ENCODE peak calls at places on chromosomes 5 and 9, in eight cellular contexts. J is dorsolateral prefrontal cortex, A is testis, K is GM23338, M is ovary, O is HepG2, F is RWPE2, V is pancreas. S is an unnamed sample.
A peak's percentile ranks its signal among the peaks of the same experiment; 100 is the strongest.

GRCh38 chr5:174306345-174307030 is 261.0 kb downstream of the NSG2 start:
- DNase-seq in J (no peak), A (no peak), O (no peak), F (no peak), K (no peak), M (no peak), V (no peak), S (no peak)

GRCh38 chr5:1325870-1326546 is 18.9 kb downstream of the CLPTM1L start:
- DNase-seq in K (no peak), V (peak; percentile 10), M (peak; percentile 5), O (no peak), A (peak; percentile 18), F (peak; percentile 74), J (no peak), S (no peak)

GRCh38 chr5:155085282-155085990 is 71.9 kb downstream of the KIF4B start:
- DNase-seq in A (no peak), V (no peak), M (no peak), K (no peak), F (no peak), O (no peak), J (peak; percentile 13), S (no peak)

GRCh38 chr9:124284940-124285441 is 27.2 kb downstream of the NEK6 start:
- DNase-seq in A (peak; percentile 66), J (peak; percentile 66), F (no peak), V (no peak), M (no peak), K (no peak), O (no peak), S (no peak)

GRCh38 chr9:116288658-116289057 is 135.1 kb downstream of the PAPPA start:
- DNase-seq in V (no peak), M (no peak), K (no peak), F (peak; percentile 68), J (no peak), A (no peak), O (no peak), S (no peak)

GRCh38 chr5:156272139-156272538 is 54.8 kb upstream of the SGCD start:
- DNase-seq in M (no peak), J (no peak), A (no peak), V (no peak), O (no peak), K (no peak), F (no peak), S (no peak)

GRCh38 chr5:95960802-95961616 is 642 bp downstream of the ELL2 start:
- DNase-seq in K (peak; percentile 86), A (peak; percentile 55), M (peak; percentile 64), V (peak; percentile 86), J (peak; percentile 63), F (peak; percentile 80), O (peak; percentile 42), S (peak; percentile 86)

GRCh38 chr9:33131505-33132248 is 35.5 kb downstream of the B4GALT1 start:
- DNase-seq in K (no peak), O (peak; percentile 34), V (no peak), M (no peak), A (no peak), J (no peak), F (no peak), S (no peak)

GRCh38 chr9:113446323-113446740 is 17.2 kb upstream of the RGS3 start:
- DNase-seq in J (no peak), M (no peak), A (peak; percentile 41), V (no peak), O (peak; percentile 47), K (peak; percentile 79), F (no peak), S (no peak)

GRCh38 chr9:126804198-126804695 is 593 bp upstream of the ZBTB43 start:
- DNase-seq in M (no peak), F (no peak), V (no peak), A (no peak), J (no peak), K (no peak), O (no peak), S (no peak)

GRCh38 chr5:14713476-14714384 is 49.2 kb downstream of the OTULIN start:
- DNase-seq in O (no peak), K (no peak), F (no peak), A (no peak), J (no peak), M (no peak), V (no peak), S (no peak)

GRCh38 chr9:31996331-31996730 is 388.1 kb upstream of the ACO1 start:
- DNase-seq in F (no peak), A (no peak), J (no peak), O (peak; percentile 15), M (no peak), V (no peak), K (peak; percentile 51), S (no peak)

GRCh38 chr9:114804504-114804903 is 1.3 kb downstream of the TNFSF15 start:
- DNase-seq in O (peak; percentile 50), V (peak; percentile 46), F (no peak), J (no peak), M (no peak), A (no peak), K (no peak), S (no peak)

GRCh38 chr5:18003312-18003711 is 369.1 kb downstream of the TAF11L14 start:
- DNase-seq in A (no peak), O (no peak), M (no peak), V (no peak), K (no peak), J (no peak), F (no peak), S (no peak)

GRCh38 chr5:84202136-84202535 is 182.5 kb downstream of the EDIL3 start:
- DNase-seq in O (no peak), J (no peak), A (no peak), K (no peak), V (no peak), M (no peak), F (no peak), S (no peak)

GRCh38 chr5:98975223-98975622 is 46.4 kb upstream of the CHD1 start:
- DNase-seq in A (no peak), F (no peak), M (no peak), J (no peak), K (no peak), V (no peak), O (no peak), S (no peak)

GRCh38 chr9:110788871-110789270 is 120.3 kb downstream of the MUSK start:
- DNase-seq in M (no peak), O (no peak), V (no peak), A (no peak), J (no peak), K (no peak), F (no peak), S (no peak)

GRCh38 chr5:10635257-10635860 is 71.5 kb downstream of the ANKRD33B start:
- DNase-seq in F (no peak), A (no peak), M (no peak), K (no peak), O (no peak), J (no peak), V (no peak), S (no peak)

GRCh38 chr9:135789838-135790291 is 87.9 kb downstream of the KCNT1 start:
- DNase-seq in M (no peak), K (no peak), F (no peak), A (no peak), V (no peak), J (no peak), O (no peak), S (no peak)

GRCh38 chr9:135051316-135052038 is 36.0 kb upstream of the OLFM1 start:
- DNase-seq in V (no peak), J (no peak), K (no peak), M (no peak), F (no peak), A (peak; percentile 0), O (no peak), S (no peak)

GRCh38 chr5:54807421-54807820 is 178.0 kb downstream of the ESM1 start:
- DNase-seq in A (no peak), O (no peak), F (no peak), K (no peak), M (no peak), V (no peak), J (no peak), S (no peak)

DNA sequence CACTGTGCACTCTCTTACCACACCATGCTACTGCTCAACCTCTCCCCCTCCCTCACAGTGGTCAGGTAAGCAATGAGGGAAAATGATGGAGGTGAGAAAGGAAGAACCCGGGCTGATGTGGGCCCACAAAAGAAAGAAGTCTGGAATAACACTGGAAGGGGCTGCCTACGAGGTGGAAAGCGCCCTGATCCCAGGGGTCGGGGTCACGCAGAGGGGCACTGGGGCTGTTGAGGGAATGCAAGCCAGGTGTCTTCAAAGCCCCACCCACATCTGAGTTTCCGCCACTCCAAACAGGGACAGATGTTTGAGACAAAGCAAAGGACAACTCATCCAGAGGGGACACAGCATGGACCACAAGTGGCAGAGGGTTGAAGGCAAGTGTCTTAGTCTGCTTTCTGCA is 4.2 kb downstream of the TNIP1 start:
- DNase-seq in J (no peak), M (no peak), O (no peak), F (no peak), A (no peak), K (no peak), V (no peak), S (peak; percentile 6)
- H3K27ac ChIP-seq in J (no peak overlapping the region), M (no peak overlapping the region), O (no peak overlapping the region), F (peak overlapping the region; percentile 84), A (no peak overlapping the region), K (no peak overlapping the region), V (peak overlapping the region; percentile 59), S (peak overlapping the region; percentile 78)

GRCh38 chr5:67375606-67376005 is 179.0 kb upstream of the CD180 start:
- DNase-seq in K (no peak), J (no peak), V (no peak), O (no peak), A (no peak), F (no peak), M (no peak), S (no peak)
- TF ChIP-seq CTCF in K (peak; percentile 49), J (no peak), V (no peak), O (peak; percentile 20), A (no peak), F (no peak), M (no peak), S (no peak)

DNA sequence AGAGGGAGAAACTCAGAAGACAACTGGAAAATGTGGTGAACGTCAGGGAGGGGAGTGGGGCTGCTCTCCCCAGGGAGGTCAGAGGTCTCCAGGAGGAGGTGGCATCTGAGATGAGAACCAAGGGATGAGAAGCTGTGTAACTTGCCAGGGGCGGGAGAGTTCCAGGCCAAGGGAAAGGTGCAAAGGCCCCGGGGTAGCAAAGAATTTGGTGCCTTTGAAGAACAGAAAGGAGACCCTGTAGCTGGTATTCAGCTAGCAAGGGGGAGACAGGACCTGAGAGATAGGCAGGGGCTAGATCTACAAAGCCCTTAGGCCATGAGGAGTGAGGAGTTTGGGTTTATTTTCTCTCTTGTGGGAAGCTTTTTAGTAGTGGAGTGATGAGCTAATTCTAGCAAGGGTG is 3.3 kb downstream of the DNM1 start:
- DNase-seq in A (no peak), M (no peak), F (no peak), V (no peak), O (no peak), K (no peak), J (no peak), S (no peak)
- H3K27ac ChIP-seq in A (no peak overlapping the region), M (no peak overlapping the region), F (no peak overlapping the region), V (no peak overlapping the region), O (no peak overlapping the region), K (no peak overlapping the region), J (peak overlapping the region; percentile 83), S (no peak overlapping the region)

DNA sequence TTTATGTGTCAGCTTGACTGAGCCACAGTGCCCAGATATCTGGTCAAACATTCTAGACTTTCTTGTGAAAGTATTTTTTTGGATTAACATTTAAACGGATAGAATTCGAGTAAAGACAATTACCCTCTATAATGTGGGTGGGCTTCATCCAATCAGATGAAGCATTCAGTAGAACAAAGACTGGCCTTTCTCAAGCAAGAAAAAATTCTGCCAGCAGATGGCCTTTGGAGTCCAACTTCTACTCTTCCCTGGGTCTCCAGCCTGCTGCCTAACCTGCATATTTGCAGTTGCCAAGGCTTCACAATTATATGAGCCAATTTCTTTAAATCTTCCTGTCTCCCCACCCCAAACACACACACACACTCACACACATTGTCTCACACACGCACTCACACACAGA is 86.4 kb downstream of the MED10 start:
- DNase-seq in F (no peak), J (no peak), M (no peak), O (peak; percentile 38), K (peak; percentile 74), V (no peak), A (no peak), S (no peak)
- TF ChIP-seq CTCF in F (peak; percentile 73), J (no peak), M (no peak), O (peak; percentile 53), K (peak; percentile 67), V (no peak), A (no peak), S (peak; percentile 30)